ENCODE peak calls at places on chromosomes 3 and 15, in ten cellular contexts. B, C, Y, A, V, Z, X, T, J and N are unnamed samples.

GRCh38 chr3:143427626-143428025 is 308.1 kb downstream of the CHST2 start:
- DNase-seq in C (no peak), V (no peak), X (no peak), Y (no peak), T (no peak), J (no peak), B (no peak), Z (no peak), A (no peak), N (no peak)

GRCh38 chr3:171799501-171799900 is 10.8 kb downstream of the PLD1 start:
- DNase-seq in T (no peak), J (no peak), Z (no peak), A (no peak), C (no peak), V (no peak), Y (no peak), X (no peak), B (no peak), N (no peak)

GRCh38 chr3:44554626-44555592 is at the start of gene ZKSCAN7:
- DNase-seq in T (peak; percentile 46), J (no peak), Z (peak; percentile 57), X (no peak), A (peak; percentile 73), C (peak; percentile 40), Y (peak; percentile 64), V (peak; percentile 62), B (peak; percentile 44), N (no peak)

GRCh38 chr3:96991812-96992211 is 177.4 kb downstream of the EPHA6 start:
- DNase-seq in Z (no peak), X (no peak), C (no peak), V (no peak), Y (no peak), T (no peak), B (no peak), A (no peak), J (no peak), N (no peak)

GRCh38 chr3:145259166-145259565 is 901.8 kb downstream of the PLOD2 start:
- DNase-seq in J (no peak), V (no peak), X (no peak), C (no peak), T (no peak), A (peak; percentile 44), Y (no peak), Z (no peak), B (no peak), N (no peak)

GRCh38 chr15:59736181-59736580 is 47.1 kb upstream of the BNIP2 start:
- DNase-seq in Y (no peak), A (no peak), T (no peak), C (no peak), X (no peak), J (peak; percentile 20), V (no peak), B (no peak), Z (no peak), N (no peak)

GRCh38 chr15:99445272-99445850 is 120.4 kb upstream of the MEF2A start:
- DNase-seq in Z (no peak), B (no peak), X (no peak), T (no peak), C (no peak), V (no peak), J (no peak), A (no peak), Y (no peak), N (no peak)

GRCh38 chr3:115937054-115937453 is 313.7 kb downstream of the GAP43 start:
- DNase-seq in Z (no peak), B (no peak), X (no peak), C (no peak), J (no peak), V (no peak), Y (no peak), A (no peak), T (peak; percentile 20), N (no peak)

GRCh38 chr3:88231207-88231606 is 81.4 kb downstream of the C3orf38 start:
- DNase-seq in A (no peak), Z (no peak), Y (no peak), J (no peak), C (no peak), T (peak; percentile 20), V (no peak), X (no peak), B (no peak), N (no peak)

DNA sequence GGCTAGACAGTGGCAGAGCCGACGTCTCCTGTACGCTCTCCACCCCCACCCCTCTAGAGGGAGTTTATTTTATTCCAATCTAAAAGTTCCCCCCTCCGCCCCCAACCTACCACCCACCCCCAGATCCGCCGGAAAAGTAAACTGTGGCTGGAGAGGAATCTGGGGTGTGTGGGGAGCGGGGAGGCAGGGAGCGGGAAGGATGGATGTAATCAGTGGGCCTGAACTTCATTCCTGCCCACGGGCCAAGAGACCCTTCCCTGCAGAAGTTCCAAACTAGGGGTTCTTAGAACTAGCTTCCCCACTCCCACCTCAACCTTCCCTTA is 547 bp upstream of the CSRNP1 start:
- DNase-seq in V (no peak), C (no peak), X (no peak), T (no peak), B (no peak), J (no peak), A (no peak), Y (no peak), Z (no peak), N (no peak)
- TF ChIP-seq CTCF in V (no peak), C (no peak), X (no peak), T (no peak), B (no peak), J (no peak), A (peak; percentile 24), Y (no peak), Z (no peak), N (no peak)

GRCh38 chr3:39810647-39811161 is 1.3 kb downstream of the MYRIP start:
- DNase-seq in T (no peak), V (no peak), A (peak; percentile 15), C (no peak), Y (no peak), B (no peak), X (no peak), Z (no peak), J (no peak), N (no peak)

GRCh38 chr3:39809995-39810595 is 686 bp downstream of the MYRIP start:
- DNase-seq in T (no peak), A (peak; percentile 37), Y (no peak), J (no peak), V (no peak), C (no peak), B (no peak), Z (no peak), X (no peak), N (no peak)

GRCh38 chr3:39806820-39807219 is 2.6 kb upstream of the MYRIP start:
- DNase-seq in A (no peak), J (no peak), V (no peak), C (no peak), X (no peak), T (no peak), Y (no peak), B (no peak), Z (no peak), N (no peak)

GRCh38 chr3:39809181-39809994 is at the start of gene MYRIP:
- DNase-seq in X (no peak), Y (peak; percentile 51), A (peak; percentile 93), V (peak; percentile 59), Z (no peak), B (peak; percentile 81), J (no peak), T (no peak), C (no peak), N (peak; percentile 47)

GRCh38 chr3:39808467-39809180 is 785 bp upstream of the MYRIP start:
- DNase-seq in C (no peak), V (peak; percentile 8), Y (no peak), Z (no peak), A (peak; percentile 88), B (no peak), T (no peak), J (no peak), X (no peak), N (no peak)
- H3K4me3 ChIP-seq in C (no peak overlapping the region), V (no peak overlapping the region), Y (peak overlapping the region; percentile 75), Z (no peak overlapping the region), A (peak overlapping the region; percentile 79), B (peak overlapping the region; percentile 55), T (peak overlapping the region; percentile 37), J (peak overlapping the region; percentile 49), X (no peak overlapping the region), N (peak overlapping the region; percentile 44)

DNA sequence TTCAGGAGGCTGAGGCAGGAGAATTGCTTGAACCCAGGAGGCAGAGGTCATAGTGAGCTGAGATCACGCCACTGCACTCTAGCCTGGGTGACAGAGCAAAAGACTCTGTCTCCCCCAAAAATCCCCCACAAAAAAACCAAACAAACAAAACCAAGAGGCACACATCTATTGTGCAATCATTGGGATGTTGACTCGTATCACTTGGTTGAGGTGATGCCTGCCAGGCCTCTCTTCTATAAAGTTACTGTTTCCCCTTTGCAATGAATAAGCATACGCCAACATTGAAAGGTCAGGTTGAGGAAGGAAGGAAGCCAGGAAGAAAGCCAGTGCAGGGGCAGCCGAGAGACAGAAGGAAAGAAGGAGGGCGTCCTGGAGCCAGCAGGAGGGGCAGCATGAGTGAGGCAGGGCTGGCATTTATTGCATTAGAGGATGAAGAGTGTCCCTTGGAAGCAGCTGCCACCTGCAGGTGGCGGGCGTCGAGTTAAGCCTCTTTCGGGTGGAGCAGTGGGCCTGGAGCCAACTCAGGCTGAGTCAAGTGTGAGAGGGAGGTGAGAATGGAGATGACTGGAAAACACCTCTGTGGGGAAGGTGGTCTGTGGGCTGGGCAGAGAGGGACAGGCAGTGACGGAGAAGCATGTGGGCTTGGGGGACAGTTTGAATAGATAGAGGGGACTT is 8.3 kb upstream of the CSPG4 start:
- DNase-seq in J (peak; percentile 80), A (peak; percentile 74), Y (peak; percentile 62), V (peak; percentile 41), T (peak; percentile 35), Z (no peak), X (peak; percentile 52), C (no peak), B (peak; percentile 88), N (no peak)
- TF ChIP-seq CTCF in J (peak; percentile 51), A (peak; percentile 53), Y (peak; percentile 36), V (no peak), T (no peak), Z (peak; percentile 57), X (peak; percentile 70), C (no peak), B (peak; percentile 69), N (peak; percentile 10)

GRCh38 chr3:46882377-46883015 is 5.0 kb downstream of the PTH1R start:
- DNase-seq in Z (no peak), X (no peak), T (no peak), Y (no peak), J (peak; percentile 16), A (peak; percentile 62), C (no peak), B (no peak), V (peak; percentile 32), N (no peak)

GRCh38 chr3:46883252-46884185 is 6.0 kb downstream of the PTH1R start:
- DNase-seq in J (no peak), Y (no peak), B (no peak), A (peak; percentile 75), Z (no peak), T (no peak), V (no peak), X (no peak), C (no peak), N (no peak)

GRCh38 chr3:46878796-46879436 is 1.4 kb downstream of the PTH1R start:
- DNase-seq in Y (no peak), B (no peak), Z (no peak), J (peak; percentile 31), A (peak; percentile 84), V (no peak), X (no peak), C (no peak), T (no peak), N (no peak)

GRCh38 chr3:46881819-46882376 is 4.4 kb downstream of the PTH1R start:
- DNase-seq in X (no peak), V (peak; percentile 29), B (peak; percentile 19), C (no peak), Y (peak; percentile 42), T (no peak), J (no peak), A (peak; percentile 72), Z (no peak), N (no peak)

GRCh38 chr3:46880884-46881818 is 3.6 kb downstream of the PTH1R start:
- DNase-seq in V (no peak), X (no peak), A (peak; percentile 54), C (no peak), Z (no peak), Y (no peak), T (no peak), B (no peak), J (no peak), N (no peak)
- H3K4me3 ChIP-seq in V (no peak overlapping the region), X (no peak overlapping the region), A (peak overlapping the region; percentile 58), C (no peak overlapping the region), Z (peak overlapping the region; percentile 50), Y (peak overlapping the region; percentile 71), T (peak overlapping the region; percentile 39), B (peak overlapping the region; percentile 73), J (peak overlapping the region; percentile 56), N (no peak overlapping the region)